ENCODE peak calls at places on chromosome 12, in nine cellular contexts. S is transverse colon, W is HL-60, D is foreskin fibroblast, F is brain microvascular endothelial cell, U is fibroblast of mammary gland, K is GM13977, T is esophagus squamous epithelium, H is A549. J is an unnamed sample.

GRCh38 chr12:105933671-105934665 is 204.8 kb downstream of the NUAK1 start:
- DNase-seq in S (peak), W (no peak), D (peak), F (peak), U (peak), K (no peak), T (no peak), H (peak), J (no peak)

GRCh38 chr12:53492830-53493609 is 6.2 kb downstream of the MAP3K12 start:
- DNase-seq in S (peak), W (peak), D (peak), F (peak), U (peak), K (peak), T (peak), H (peak), J (peak)

GRCh38 chr12:46368138-46368537 is 4.4 kb downstream of the SLC38A2 start:
- DNase-seq in S (no peak), W (no peak), D (no peak), F (no peak), U (no peak), K (no peak), T (no peak), H (no peak), J (no peak)

GRCh38 chr12:123933214-123933613 is 39.4 kb downstream of the CCDC92 start:
- DNase-seq in S (no peak), W (no peak), D (no peak), F (no peak), U (no peak), K (no peak), T (no peak), H (no peak), J (peak)

GRCh38 chr12:11773889-11774677 is 124.6 kb downstream of the ETV6 start:
- DNase-seq in S (no peak), W (peak), D (no peak), F (no peak), U (no peak), K (no peak), T (no peak), H (no peak), J (no peak)

GRCh38 chr12:92629349-92630065 is 73.3 kb upstream of the PLEKHG7 start:
- DNase-seq in S (no peak), W (no peak), D (peak), F (peak), U (no peak), K (no peak), T (no peak), H (no peak), J (no peak)

GRCh38 chr12:89694542-89694941 is 14.1 kb downstream of the ATP2B1 start:
- DNase-seq in S (no peak), W (no peak), D (no peak), F (no peak), U (no peak), K (no peak), T (no peak), H (no peak), J (no peak)

GRCh38 chr12:76064904-76065303 is 19.6 kb downstream of the NAP1L1 start:
- DNase-seq in S (no peak), W (no peak), D (no peak), F (no peak), U (no peak), K (no peak), T (no peak), H (no peak), J (no peak)

GRCh38 chr12:103751600-103751999 is 89.4 kb downstream of the NT5DC3 start:
- DNase-seq in S (no peak), W (no peak), D (peak), F (no peak), U (peak), K (no peak), T (no peak), H (no peak), J (no peak)

GRCh38 chr12:30696486-30696885 is 817 bp upstream of the IPO8 start:
- DNase-seq in S (no peak), W (no peak), D (no peak), F (no peak), U (no peak), K (peak), T (no peak), H (no peak), J (no peak)

GRCh38 chr12:106267535-106267934 is 19.7 kb upstream of the CKAP4 start:
- DNase-seq in S (no peak), W (no peak), D (no peak), F (no peak), U (no peak), K (no peak), T (no peak), H (no peak), J (no peak)

DNA sequence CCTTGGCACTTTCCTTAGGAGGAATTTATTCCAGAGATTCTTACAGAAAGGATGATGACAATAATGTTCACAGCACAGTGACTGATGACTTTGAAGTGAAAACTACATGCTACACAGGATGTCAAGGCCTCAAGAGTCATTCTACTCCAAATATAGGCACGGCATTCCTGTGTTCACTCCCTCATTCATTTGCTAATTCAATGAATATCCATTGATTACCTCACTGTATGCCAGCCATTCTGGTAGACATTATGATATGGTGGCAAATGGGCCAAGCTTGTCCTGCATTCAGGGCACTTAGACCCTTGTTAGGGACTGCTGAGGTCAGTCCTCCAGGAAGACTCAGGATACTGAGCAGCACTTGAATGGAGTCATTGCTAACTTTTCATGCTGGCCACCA is 48.0 kb downstream of the FOXN4 start:
- DNase-seq in S (no peak), W (no peak), D (no peak), F (no peak), U (no peak), K (no peak), T (no peak), H (no peak), J (no peak)
- TF ChIP-seq CTCF in S (no peak), W (no peak), D (no peak), F (no peak), U (no peak), K (no peak), T (no peak), H (no peak), J (no peak)

GRCh38 chr12:116406529-116406928 is 129.0 kb upstream of the MED13L start:
- DNase-seq in S (peak), W (peak), D (peak), F (peak), U (peak), K (no peak), T (no peak), H (peak), J (no peak)
- TF ChIP-seq CTCF in S (no peak), W (no peak), D (no peak), F (no peak), U (peak), K (no peak), T (peak), H (no peak), J (no peak)

GRCh38 chr12:111174283-111175108 is 194.4 kb downstream of the PHETA1 start:
- DNase-seq in S (no peak), W (peak), D (no peak), F (no peak), U (no peak), K (peak), T (no peak), H (peak), J (no peak)
- TF ChIP-seq CTCF in S (no peak), W (no peak), D (no peak), F (peak), U (peak), K (peak), T (no peak), H (peak), J (peak)

GRCh38 chr12:6494351-6494743 is 445 bp downstream of the NCAPD2 start:
- DNase-seq in S (no peak), W (peak), D (no peak), F (peak), U (no peak), K (no peak), T (no peak), H (no peak), J (no peak)
- TF ChIP-seq CTCF in S (no peak), W (peak), D (no peak), F (peak), U (peak), K (no peak), T (no peak), H (no peak), J (peak)

DNA sequence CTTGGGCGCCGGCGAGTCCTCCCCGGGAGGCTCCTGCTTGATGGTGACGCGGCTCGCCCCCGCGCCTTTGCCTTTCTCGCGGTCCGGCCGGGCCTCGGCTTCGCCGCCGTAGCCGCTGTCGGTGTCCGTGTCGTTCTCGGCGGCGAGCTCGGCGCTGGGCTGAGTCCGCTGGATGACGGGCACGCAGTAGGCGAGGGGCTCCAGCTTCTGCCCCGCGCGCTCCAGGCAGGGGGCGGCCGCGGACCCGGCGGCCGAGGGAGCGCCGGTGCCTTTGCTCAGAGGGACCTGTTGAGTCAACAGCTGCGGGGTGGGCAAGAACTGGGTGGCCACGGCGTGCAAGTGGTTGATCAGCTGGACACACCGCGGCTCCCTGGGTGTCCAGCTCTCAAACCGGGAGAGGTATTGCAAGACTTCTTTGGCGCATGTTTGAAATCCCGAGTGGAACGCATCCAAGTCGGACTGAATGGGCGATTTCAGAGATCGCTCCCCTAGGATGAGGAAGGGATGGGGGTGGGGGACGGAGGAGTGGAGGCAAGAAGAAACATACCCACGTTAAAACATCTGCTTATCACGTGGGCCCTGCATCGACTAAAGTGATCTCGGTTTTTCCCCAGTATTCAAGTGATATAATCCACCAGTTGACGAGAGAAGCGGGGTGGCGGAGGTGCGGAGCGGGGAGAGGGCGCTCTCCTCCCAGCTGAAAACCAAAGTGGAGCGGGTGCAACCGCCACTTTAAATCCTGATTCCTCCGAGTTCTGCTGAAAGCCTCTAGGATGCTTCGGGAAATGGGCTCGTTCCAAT is 2.0 kb downstream of the BHLHE41 start:
- DNase-seq in S (peak), W (no peak), D (peak), F (peak), U (peak), K (peak), T (no peak), H (peak), J (no peak)
- TF ChIP-seq CTCF in S (peak), W (no peak), D (peak), F (peak), U (peak), K (peak), T (peak), H (peak), J (peak)

GRCh38 chr12:10719482-10719881 is 3.6 kb downstream of the YBX3 start:
- DNase-seq in S (no peak), W (no peak), D (no peak), F (no peak), U (peak), K (no peak), T (no peak), H (no peak), J (no peak)

GRCh38 chr12:10722905-10723866 is at the start of gene YBX3:
- DNase-seq in S (peak), W (no peak), D (peak), F (peak), U (peak), K (peak), T (peak), H (peak), J (peak)

GRCh38 chr12:10722502-10722904 is 620 bp downstream of the YBX3 start:
- DNase-seq in S (peak), W (peak), D (peak), F (peak), U (peak), K (peak), T (no peak), H (peak), J (peak)

GRCh38 chr12:10720974-10721565 is 2.1 kb downstream of the YBX3 start:
- DNase-seq in S (no peak), W (no peak), D (no peak), F (no peak), U (no peak), K (no peak), T (no peak), H (no peak), J (no peak)

DNA sequence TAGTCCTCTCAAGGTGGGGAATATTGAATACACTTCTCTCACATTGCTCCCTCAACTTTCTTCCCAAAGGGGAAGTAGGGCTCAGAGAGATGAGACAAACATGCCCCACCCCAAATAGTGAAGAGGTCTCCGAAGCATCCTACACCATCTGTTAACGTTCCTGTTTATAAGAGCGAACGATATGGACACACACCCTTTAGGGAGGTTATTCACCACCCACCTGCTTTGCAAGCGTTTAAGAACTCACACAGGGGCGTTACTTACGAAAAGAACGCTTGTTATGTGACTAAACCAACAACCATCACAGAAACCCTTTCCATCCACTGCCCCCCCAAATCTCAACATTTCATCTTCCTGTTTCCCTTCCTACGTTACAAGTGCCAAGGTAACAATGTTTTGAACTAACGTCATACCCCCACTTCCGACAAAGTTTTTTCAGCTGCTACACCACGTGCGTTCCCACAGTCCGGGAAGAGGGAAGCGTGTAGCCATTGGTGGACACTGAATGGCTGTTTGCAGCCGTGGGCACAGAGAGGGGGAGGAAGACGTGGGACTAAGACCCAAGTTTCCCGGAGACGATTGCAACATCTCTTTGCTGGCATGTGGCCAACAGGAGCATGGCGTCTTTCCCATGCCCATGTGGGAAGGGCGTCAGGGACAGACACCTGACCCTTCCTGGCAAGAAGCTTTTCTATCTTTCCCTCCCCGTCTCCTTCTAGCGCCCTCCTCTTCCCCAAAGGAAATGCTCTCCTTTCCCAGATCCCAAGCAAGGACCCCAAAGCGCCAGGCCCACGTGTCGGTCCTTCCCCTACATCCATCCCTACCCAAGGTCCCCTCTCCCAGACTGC is 1.2 kb downstream of the YBX3 start:
- DNase-seq in S (peak), W (peak), D (peak), F (peak), U (peak), K (peak), T (peak), H (peak), J (peak)
- TF ChIP-seq CTCF in S (no peak), W (no peak), D (no peak), F (no peak), U (no peak), K (no peak), T (no peak), H (no peak), J (no peak)

GRCh38 chr12:43937947-43938346 is 102.1 kb downstream of the TMEM117 start:
- DNase-seq in S (no peak), W (no peak), D (peak), F (peak), U (peak), K (no peak), T (no peak), H (peak), J (no peak)
- TF ChIP-seq CTCF in S (no peak), W (no peak), D (peak), F (peak), U (peak), K (peak), T (no peak), H (no peak), J (peak)